ENCODE peak calls at places on chromosomes 11 and 22, in six cellular contexts. T is H54; S is IMR-90; A is psoas muscle; Z is choroid plexus epithelial cell; K is activated CD4-positive, alpha-beta T cell treated with anti-CD3 and anti-CD28 coated beads, Interleukin-2, amount 10 ng/mL, durations not matched to agents 24 days and 14 days. F is an unnamed sample.

GRCh38 chr11:116540019-116540418 is 232.8 kb downstream of the BUD13 start:
- DNase-seq in T (no peak), S (no peak), A (no peak), Z (no peak), K (no peak), F (no peak)

GRCh38 chr11:8786933-8787332 is 104.3 kb downstream of the RPL27A start:
- DNase-seq in T (no peak), S (no peak), A (no peak), Z (peak; percentile 70), K (no peak), F (no peak)

GRCh38 chr11:8267831-8268529 is 4.3 kb upstream of the LMO1 start:
- DNase-seq in T (no peak), S (no peak), A (no peak), Z (no peak), K (peak; percentile 73), F (no peak)

GRCh38 chr11:2868604-2869526 is 16.7 kb downstream of the CDKN1C start:
- DNase-seq in T (no peak), S (no peak), A (no peak), Z (no peak), K (no peak), F (no peak)

GRCh38 chr22:27656970-27657369 is 144.6 kb downstream of the MN1 start:
- DNase-seq in T (no peak), S (no peak), A (no peak), Z (no peak), K (no peak), F (no peak)

GRCh38 chr22:37088108-37088605 is 21.4 kb downstream of the TMPRSS6 start:
- DNase-seq in T (peak; percentile 26), S (peak; percentile 4), A (no peak), Z (peak; percentile 13), K (peak; percentile 70), F (no peak)

GRCh38 chr11:57316017-57316416 is 8.7 kb downstream of the TNKS1BP1 start:
- DNase-seq in T (no peak), S (no peak), A (peak; percentile 66), Z (no peak), K (no peak), F (no peak)

GRCh38 chr22:29305836-29306174 is 645 bp upstream of the GAS2L1 start:
- DNase-seq in T (no peak), S (no peak), A (no peak), Z (no peak), K (no peak), F (no peak)

GRCh38 chr11:17014321-17014773 is at the start of gene PLEKHA7:
- DNase-seq in T (no peak), S (no peak), A (no peak), Z (no peak), K (no peak), F (no peak)

GRCh38 chr11:68216171-68216938 is 3.3 kb upstream of the KMT5B start:
- DNase-seq in T (no peak), S (no peak), A (peak; percentile 49), Z (no peak), K (no peak), F (no peak)

GRCh38 chr22:20651286-20651685 is 122.6 kb upstream of the SERPIND1 start:
- DNase-seq in T (no peak), S (no peak), A (no peak), Z (no peak), K (no peak), F (no peak)

GRCh38 chr11:78138281-78138680 is 1.1 kb downstream of the ALG8 start:
- DNase-seq in T (no peak), S (peak; percentile 16), A (no peak), Z (no peak), K (no peak), F (no peak)

GRCh38 chr11:635945-636510 is 1.0 kb upstream of the DRD4 start:
- DNase-seq in T (no peak), S (no peak), A (no peak), Z (no peak), K (no peak), F (no peak)

F was measured in CD8-positive, alpha-beta T cell.